ENCODE peak calls at places on chromosomes 6 and 20, in nine cellular contexts. One of them, this sample, is unnamed.

GRCh38 chr6:12440981-12441380 is 150.8 kb downstream of the EDN1 start:
- DNase-seq in stimulated activated CD4-positive, alpha-beta T cell treated with anti-CD3 and anti-CD28 coated beads, Interleukin-2, amount 100 ng/mL, for 4 hours: no peak
- DNase-seq in CD8-positive, alpha-beta T cell: no peak
- DNase-seq in NCI-H774: no peak
- DNase-seq in memory B cell: no peak
- DNase-seq in NCI-H1092: no peak
- DNase-seq in T-helper 2 cell: peak
- DNase-seq in EH: peak
- DNase-seq in tibial nerve: no peak
- DNase-seq in this sample: no peak

GRCh38 chr6:99185525-99185924 is 163.9 kb downstream of the FAXC start:
- DNase-seq in stimulated activated CD4-positive, alpha-beta T cell treated with anti-CD3 and anti-CD28 coated beads, Interleukin-2, amount 100 ng/mL, for 4 hours: no peak
- DNase-seq in memory B cell: no peak
- DNase-seq in NCI-H1092: no peak
- DNase-seq in tibial nerve: no peak
- DNase-seq in T-helper 2 cell: no peak
- DNase-seq in EH: no peak
- DNase-seq in NCI-H774: no peak
- DNase-seq in CD8-positive, alpha-beta T cell: no peak
- DNase-seq in this sample: no peak

GRCh38 chr20:19661717-19662637 is 96.1 kb upstream of the RIN2 start:
- DNase-seq in stimulated activated CD4-positive, alpha-beta T cell treated with anti-CD3 and anti-CD28 coated beads, Interleukin-2, amount 100 ng/mL, for 4 hours: no peak
- DNase-seq in EH: peak
- DNase-seq in NCI-H774: peak
- DNase-seq in tibial nerve: peak
- DNase-seq in memory B cell: peak
- DNase-seq in T-helper 2 cell: peak
- DNase-seq in NCI-H1092: peak
- DNase-seq in CD8-positive, alpha-beta T cell: no peak
- DNase-seq in this sample: peak

GRCh38 chr6:45892196-45892595 is 123.5 kb downstream of the CLIC5 start:
- DNase-seq in NCI-H774: no peak
- DNase-seq in T-helper 2 cell: no peak
- DNase-seq in NCI-H1092: no peak
- DNase-seq in CD8-positive, alpha-beta T cell: no peak
- DNase-seq in stimulated activated CD4-positive, alpha-beta T cell treated with anti-CD3 and anti-CD28 coated beads, Interleukin-2, amount 100 ng/mL, for 4 hours: no peak
- DNase-seq in memory B cell: no peak
- DNase-seq in tibial nerve: no peak
- DNase-seq in EH: no peak
- DNase-seq in this sample: no peak

GRCh38 chr6:35415065-35415880 is 36.9 kb upstream of the FANCE start:
- DNase-seq in NCI-H1092: peak
- DNase-seq in NCI-H774: peak
- DNase-seq in stimulated activated CD4-positive, alpha-beta T cell treated with anti-CD3 and anti-CD28 coated beads, Interleukin-2, amount 100 ng/mL, for 4 hours: no peak
- DNase-seq in CD8-positive, alpha-beta T cell: no peak
- DNase-seq in memory B cell: no peak
- DNase-seq in tibial nerve: peak
- DNase-seq in T-helper 2 cell: peak
- DNase-seq in EH: peak
- DNase-seq in this sample: peak

GRCh38 chr20:53678990-53679596 is 85.5 kb upstream of the ZNF217 start:
- DNase-seq in EH: no peak
- DNase-seq in NCI-H1092: no peak
- DNase-seq in T-helper 2 cell: no peak
- DNase-seq in CD8-positive, alpha-beta T cell: no peak
- DNase-seq in tibial nerve: no peak
- DNase-seq in NCI-H774: no peak
- DNase-seq in memory B cell: no peak
- DNase-seq in stimulated activated CD4-positive, alpha-beta T cell treated with anti-CD3 and anti-CD28 coated beads, Interleukin-2, amount 100 ng/mL, for 4 hours: no peak
- DNase-seq in this sample: no peak

GRCh38 chr20:49379338-49379737 is 101.5 kb upstream of the ZNFX1 start:
- DNase-seq in memory B cell: no peak
- DNase-seq in stimulated activated CD4-positive, alpha-beta T cell treated with anti-CD3 and anti-CD28 coated beads, Interleukin-2, amount 100 ng/mL, for 4 hours: no peak
- DNase-seq in NCI-H1092: no peak
- DNase-seq in NCI-H774: no peak
- DNase-seq in tibial nerve: no peak
- DNase-seq in EH: no peak
- DNase-seq in T-helper 2 cell: no peak
- DNase-seq in CD8-positive, alpha-beta T cell: no peak
- DNase-seq in this sample: no peak

GRCh38 chr6:10749734-10750133 is 2.1 kb downstream of the TMEM14B start:
- DNase-seq in CD8-positive, alpha-beta T cell: no peak
- DNase-seq in tibial nerve: no peak
- DNase-seq in stimulated activated CD4-positive, alpha-beta T cell treated with anti-CD3 and anti-CD28 coated beads, Interleukin-2, amount 100 ng/mL, for 4 hours: no peak
- DNase-seq in T-helper 2 cell: no peak
- DNase-seq in memory B cell: no peak
- DNase-seq in EH: no peak
- DNase-seq in NCI-H1092: no peak
- DNase-seq in NCI-H774: no peak
- DNase-seq in this sample: no peak

GRCh38 chr6:156731436-156731835 is 45.7 kb upstream of the ARID1B start:
- DNase-seq in memory B cell: no peak
- DNase-seq in CD8-positive, alpha-beta T cell: no peak
- DNase-seq in tibial nerve: no peak
- DNase-seq in T-helper 2 cell: no peak
- DNase-seq in NCI-H1092: peak
- DNase-seq in EH: peak
- DNase-seq in NCI-H774: peak
- DNase-seq in stimulated activated CD4-positive, alpha-beta T cell treated with anti-CD3 and anti-CD28 coated beads, Interleukin-2, amount 100 ng/mL, for 4 hours: no peak
- DNase-seq in this sample: peak

GRCh38 chr6:151806757-151807512 is 547 bp upstream of the ESR1 start:
- DNase-seq in NCI-H1092: no peak
- DNase-seq in CD8-positive, alpha-beta T cell: no peak
- DNase-seq in stimulated activated CD4-positive, alpha-beta T cell treated with anti-CD3 and anti-CD28 coated beads, Interleukin-2, amount 100 ng/mL, for 4 hours: no peak
- DNase-seq in memory B cell: peak
- DNase-seq in EH: peak
- DNase-seq in tibial nerve: no peak
- DNase-seq in NCI-H774: no peak
- DNase-seq in T-helper 2 cell: no peak
- DNase-seq in this sample: no peak

GRCh38 chr6:40395066-40395697 is 192.0 kb downstream of the LRFN2 start:
- DNase-seq in tibial nerve: no peak
- DNase-seq in NCI-H1092: peak
- DNase-seq in stimulated activated CD4-positive, alpha-beta T cell treated with anti-CD3 and anti-CD28 coated beads, Interleukin-2, amount 100 ng/mL, for 4 hours: no peak
- DNase-seq in CD8-positive, alpha-beta T cell: no peak
- DNase-seq in T-helper 2 cell: no peak
- DNase-seq in memory B cell: no peak
- DNase-seq in EH: peak
- DNase-seq in NCI-H774: peak
- DNase-seq in this sample: no peak

GRCh38 chr20:36214684-36215256 is 21.5 kb upstream of the AAR2 start:
- DNase-seq in stimulated activated CD4-positive, alpha-beta T cell treated with anti-CD3 and anti-CD28 coated beads, Interleukin-2, amount 100 ng/mL, for 4 hours: no peak
- DNase-seq in CD8-positive, alpha-beta T cell: no peak
- DNase-seq in memory B cell: no peak
- DNase-seq in EH: peak
- DNase-seq in tibial nerve: no peak
- DNase-seq in NCI-H774: no peak
- DNase-seq in NCI-H1092: no peak
- DNase-seq in T-helper 2 cell: peak
- DNase-seq in this sample: no peak

GRCh38 chr6:83411731-83412130 is 19.1 kb downstream of the ME1 start:
- DNase-seq in CD8-positive, alpha-beta T cell: no peak
- DNase-seq in T-helper 2 cell: no peak
- DNase-seq in NCI-H1092: no peak
- DNase-seq in memory B cell: no peak
- DNase-seq in stimulated activated CD4-positive, alpha-beta T cell treated with anti-CD3 and anti-CD28 coated beads, Interleukin-2, amount 100 ng/mL, for 4 hours: no peak
- DNase-seq in NCI-H774: no peak
- DNase-seq in tibial nerve: no peak
- DNase-seq in EH: no peak
- DNase-seq in this sample: no peak

GRCh38 chr6:107144014-107144413 is 28.7 kb upstream of the BEND3 start:
- DNase-seq in CD8-positive, alpha-beta T cell: no peak
- DNase-seq in T-helper 2 cell: no peak
- DNase-seq in NCI-H774: no peak
- DNase-seq in memory B cell: no peak
- DNase-seq in NCI-H1092: no peak
- DNase-seq in EH: no peak
- DNase-seq in stimulated activated CD4-positive, alpha-beta T cell treated with anti-CD3 and anti-CD28 coated beads, Interleukin-2, amount 100 ng/mL, for 4 hours: no peak
- DNase-seq in tibial nerve: no peak
- DNase-seq in this sample: no peak

GRCh38 chr6:136685540-136686108 is 106.7 kb downstream of the MAP3K5 start:
- DNase-seq in NCI-H1092: no peak
- DNase-seq in EH: no peak
- DNase-seq in tibial nerve: no peak
- DNase-seq in T-helper 2 cell: no peak
- DNase-seq in memory B cell: no peak
- DNase-seq in NCI-H774: no peak
- DNase-seq in stimulated activated CD4-positive, alpha-beta T cell treated with anti-CD3 and anti-CD28 coated beads, Interleukin-2, amount 100 ng/mL, for 4 hours: no peak
- DNase-seq in CD8-positive, alpha-beta T cell: no peak
- DNase-seq in this sample: no peak

GRCh38 chr6:156844089-156844488 is 66.9 kb downstream of the ARID1B start:
- DNase-seq in T-helper 2 cell: no peak
- DNase-seq in stimulated activated CD4-positive, alpha-beta T cell treated with anti-CD3 and anti-CD28 coated beads, Interleukin-2, amount 100 ng/mL, for 4 hours: no peak
- DNase-seq in NCI-H774: no peak
- DNase-seq in tibial nerve: no peak
- DNase-seq in EH: no peak
- DNase-seq in CD8-positive, alpha-beta T cell: no peak
- DNase-seq in NCI-H1092: no peak
- DNase-seq in memory B cell: no peak
- DNase-seq in this sample: no peak

GRCh38 chr20:50931048-50931305 is 260 bp downstream of the ADNP start:
- DNase-seq in EH: no peak
- DNase-seq in tibial nerve: no peak
- DNase-seq in NCI-H774: no peak
- DNase-seq in CD8-positive, alpha-beta T cell: no peak
- DNase-seq in memory B cell: no peak
- DNase-seq in T-helper 2 cell: no peak
- DNase-seq in NCI-H1092: no peak
- DNase-seq in stimulated activated CD4-positive, alpha-beta T cell treated with anti-CD3 and anti-CD28 coated beads, Interleukin-2, amount 100 ng/mL, for 4 hours: no peak
- DNase-seq in this sample: no peak

GRCh38 chr6:114304304-114304887 is 38.4 kb downstream of the HS3ST5 start:
- DNase-seq in CD8-positive, alpha-beta T cell: no peak
- DNase-seq in tibial nerve: no peak
- DNase-seq in EH: peak
- DNase-seq in T-helper 2 cell: peak
- DNase-seq in NCI-H1092: no peak
- DNase-seq in memory B cell: no peak
- DNase-seq in stimulated activated CD4-positive, alpha-beta T cell treated with anti-CD3 and anti-CD28 coated beads, Interleukin-2, amount 100 ng/mL, for 4 hours: no peak
- DNase-seq in NCI-H774: no peak
- DNase-seq in this sample: no peak

GRCh38 chr6:42251500-42251899 is 33.8 kb upstream of the MRPS10 start:
- DNase-seq in stimulated activated CD4-positive, alpha-beta T cell treated with anti-CD3 and anti-CD28 coated beads, Interleukin-2, amount 100 ng/mL, for 4 hours: no peak
- DNase-seq in memory B cell: no peak
- DNase-seq in EH: peak
- DNase-seq in T-helper 2 cell: no peak
- DNase-seq in NCI-H774: no peak
- DNase-seq in tibial nerve: no peak
- DNase-seq in NCI-H1092: no peak
- DNase-seq in CD8-positive, alpha-beta T cell: no peak
- DNase-seq in this sample: no peak

GRCh38 chr20:16459019-16459700 is 114.1 kb downstream of the KIF16B start:
- DNase-seq in memory B cell: no peak
- DNase-seq in NCI-H1092: no peak
- DNase-seq in NCI-H774: no peak
- DNase-seq in stimulated activated CD4-positive, alpha-beta T cell treated with anti-CD3 and anti-CD28 coated beads, Interleukin-2, amount 100 ng/mL, for 4 hours: no peak
- DNase-seq in CD8-positive, alpha-beta T cell: no peak
- DNase-seq in T-helper 2 cell: no peak
- DNase-seq in tibial nerve: peak
- DNase-seq in EH: peak
- DNase-seq in this sample: no peak

GRCh38 chr20:24952376-24953203 is 3.5 kb downstream of the CST7 start:
- DNase-seq in NCI-H774: no peak
- DNase-seq in tibial nerve: no peak
- DNase-seq in CD8-positive, alpha-beta T cell: no peak
- DNase-seq in memory B cell: no peak
- DNase-seq in NCI-H1092: no peak
- DNase-seq in EH: no peak
- DNase-seq in T-helper 2 cell: no peak
- DNase-seq in stimulated activated CD4-positive, alpha-beta T cell treated with anti-CD3 and anti-CD28 coated beads, Interleukin-2, amount 100 ng/mL, for 4 hours: no peak
- DNase-seq in this sample: no peak

GRCh38 chr6:105675715-105676397 is 273.0 kb upstream of the PREP start:
- DNase-seq in NCI-H1092: no peak
- DNase-seq in memory B cell: no peak
- DNase-seq in T-helper 2 cell: peak
- DNase-seq in EH: peak
- DNase-seq in CD8-positive, alpha-beta T cell: no peak
- DNase-seq in tibial nerve: no peak
- DNase-seq in stimulated activated CD4-positive, alpha-beta T cell treated with anti-CD3 and anti-CD28 coated beads, Interleukin-2, amount 100 ng/mL, for 4 hours: no peak
- DNase-seq in NCI-H774: peak
- DNase-seq in this sample: peak

GRCh38 chr6:1310628-1311399 is 1.1 kb upstream of the FOXQ1 start:
- DNase-seq in T-helper 2 cell: no peak
- DNase-seq in EH: no peak
- DNase-seq in memory B cell: no peak
- DNase-seq in NCI-H774: no peak
- DNase-seq in tibial nerve: no peak
- DNase-seq in CD8-positive, alpha-beta T cell: no peak
- DNase-seq in stimulated activated CD4-positive, alpha-beta T cell treated with anti-CD3 and anti-CD28 coated beads, Interleukin-2, amount 100 ng/mL, for 4 hours: no peak
- DNase-seq in NCI-H1092: no peak
- DNase-seq in this sample: no peak

GRCh38 chr6:167119680-167120556 is 3.0 kb upstream of the CCR6 start:
- DNase-seq in NCI-H1092: no peak
- DNase-seq in T-helper 2 cell: peak
- DNase-seq in stimulated activated CD4-positive, alpha-beta T cell treated with anti-CD3 and anti-CD28 coated beads, Interleukin-2, amount 100 ng/mL, for 4 hours: no peak
- DNase-seq in EH: no peak
- DNase-seq in NCI-H774: no peak
- DNase-seq in memory B cell: no peak
- DNase-seq in CD8-positive, alpha-beta T cell: no peak
- DNase-seq in tibial nerve: no peak
- DNase-seq in this sample: no peak

GRCh38 chr20:55239269-55239668 is 763.9 kb downstream of the DOK5 start:
- DNase-seq in stimulated activated CD4-positive, alpha-beta T cell treated with anti-CD3 and anti-CD28 coated beads, Interleukin-2, amount 100 ng/mL, for 4 hours: no peak
- DNase-seq in tibial nerve: no peak
- DNase-seq in EH: no peak
- DNase-seq in memory B cell: no peak
- DNase-seq in NCI-H1092: no peak
- DNase-seq in CD8-positive, alpha-beta T cell: no peak
- DNase-seq in T-helper 2 cell: no peak
- DNase-seq in NCI-H774: no peak
- DNase-seq in this sample: no peak

GRCh38 chr6:35497571-35498406 is 910 bp upstream of the TEAD3 start:
- DNase-seq in T-helper 2 cell: peak
- DNase-seq in memory B cell: no peak
- DNase-seq in NCI-H1092: no peak
- DNase-seq in tibial nerve: peak
- DNase-seq in NCI-H774: no peak
- DNase-seq in EH: peak
- DNase-seq in stimulated activated CD4-positive, alpha-beta T cell treated with anti-CD3 and anti-CD28 coated beads, Interleukin-2, amount 100 ng/mL, for 4 hours: peak
- DNase-seq in CD8-positive, alpha-beta T cell: peak
- DNase-seq in this sample: no peak

GRCh38 chr20:57203986-57204385 is 62.5 kb downstream of the BMP7 start:
- DNase-seq in NCI-H774: no peak
- DNase-seq in CD8-positive, alpha-beta T cell: no peak
- DNase-seq in tibial nerve: no peak
- DNase-seq in T-helper 2 cell: no peak
- DNase-seq in stimulated activated CD4-positive, alpha-beta T cell treated with anti-CD3 and anti-CD28 coated beads, Interleukin-2, amount 100 ng/mL, for 4 hours: no peak
- DNase-seq in EH: no peak
- DNase-seq in NCI-H1092: no peak
- DNase-seq in memory B cell: no peak
- DNase-seq in this sample: no peak

GRCh38 chr6:97401533-97401932 is 118.5 kb upstream of the MMS22L start:
- DNase-seq in tibial nerve: no peak
- DNase-seq in NCI-H774: no peak
- DNase-seq in CD8-positive, alpha-beta T cell: no peak
- DNase-seq in stimulated activated CD4-positive, alpha-beta T cell treated with anti-CD3 and anti-CD28 coated beads, Interleukin-2, amount 100 ng/mL, for 4 hours: no peak
- DNase-seq in EH: peak
- DNase-seq in memory B cell: no peak
- DNase-seq in NCI-H1092: no peak
- DNase-seq in T-helper 2 cell: no peak
- DNase-seq in this sample: no peak

GRCh38 chr6:2999005-2999620 is 581 bp upstream of the NQO2 start:
- DNase-seq in NCI-H774: no peak
- DNase-seq in stimulated activated CD4-positive, alpha-beta T cell treated with anti-CD3 and anti-CD28 coated beads, Interleukin-2, amount 100 ng/mL, for 4 hours: no peak
- DNase-seq in CD8-positive, alpha-beta T cell: peak
- DNase-seq in memory B cell: no peak
- DNase-seq in NCI-H1092: no peak
- DNase-seq in EH: peak
- DNase-seq in T-helper 2 cell: no peak
- DNase-seq in tibial nerve: peak
- DNase-seq in this sample: no peak

GRCh38 chr6:167153523-167153959 is 4.2 kb downstream of the GPR31 start:
- DNase-seq in T-helper 2 cell: no peak
- DNase-seq in CD8-positive, alpha-beta T cell: no peak
- DNase-seq in tibial nerve: peak
- DNase-seq in NCI-H774: no peak
- DNase-seq in NCI-H1092: no peak
- DNase-seq in stimulated activated CD4-positive, alpha-beta T cell treated with anti-CD3 and anti-CD28 coated beads, Interleukin-2, amount 100 ng/mL, for 4 hours: no peak
- DNase-seq in memory B cell: peak
- DNase-seq in EH: no peak
- DNase-seq in this sample: no peak

GRCh38 chr6:5482619-5483018 is 221.3 kb downstream of the FARS2 start:
- DNase-seq in EH: no peak
- DNase-seq in tibial nerve: no peak
- DNase-seq in T-helper 2 cell: no peak
- DNase-seq in CD8-positive, alpha-beta T cell: no peak
- DNase-seq in memory B cell: no peak
- DNase-seq in NCI-H1092: no peak
- DNase-seq in NCI-H774: no peak
- DNase-seq in stimulated activated CD4-positive, alpha-beta T cell treated with anti-CD3 and anti-CD28 coated beads, Interleukin-2, amount 100 ng/mL, for 4 hours: no peak
- DNase-seq in this sample: no peak

This sample was measured in NCI-H1417 treated with DMSO at 0.1 percent for 48 hours.